ENCODE peak calls at places on chromosomes 11 and 22, in seven cellular contexts. Y is SK-N-SH, D is HCT116, O is GM23338, F is HepG2, E is K562, W is GM12878. B is an unnamed sample. For H3K4me1 and H3K36me3, the result is how much of the 10 kb centered on the place peaks cover.

GRCh38 chr11:132648841-132649240 is 883.5 kb downstream of the OPCML start:
- DNase-seq in Y (no peak), D (no peak), O (no peak), F (no peak), E (no peak), W (no peak), B (no peak)

GRCh38 chr11:26324270-26324669 is 7.7 kb upstream of the ANO3 start:
- DNase-seq in Y (no peak), D (no peak), O (no peak), F (no peak), E (no peak), W (no peak), B (no peak)

GRCh38 chr22:42772647-42773046 is 52.0 kb upstream of the A4GALT start:
- DNase-seq in Y (no peak), D (no peak), O (no peak), F (no peak), E (no peak), W (no peak), B (no peak)

GRCh38 chr11:104581246-104581980 is 316.8 kb downstream of the CASP12 start:
- DNase-seq in Y (no peak), D (no peak), O (peak), F (no peak), E (no peak), W (no peak), B (no peak)

GRCh38 chr11:121035823-121036222 is 11.9 kb downstream of the TBCEL start:
- DNase-seq in Y (no peak), D (no peak), O (no peak), F (no peak), E (no peak), W (peak), B (no peak)

GRCh38 chr11:102438311-102439062 is 14.1 kb downstream of the TMEM123 start:
- DNase-seq in Y (no peak), D (no peak), O (no peak), F (peak), E (no peak), W (no peak), B (no peak)

GRCh38 chr11:11243790-11244469 is 109.1 kb downstream of the CSNK2A3 start:
- DNase-seq in Y (peak), D (no peak), O (peak), F (no peak), E (peak), W (no peak), B (no peak)

GRCh38 chr11:17221968-17222367 is 14.2 kb upstream of the PIK3C2A start:
- DNase-seq in Y (no peak), D (no peak), O (no peak), F (no peak), E (no peak), W (no peak), B (no peak)

GRCh38 chr11:15969281-15969680 is 387.1 kb downstream of the SOX6 start:
- DNase-seq in Y (no peak), D (no peak), O (no peak), F (peak), E (peak), W (peak), B (peak)

GRCh38 chr11:125272822-125273221 is 108.3 kb downstream of the PKNOX2 start:
- DNase-seq in Y (no peak), D (no peak), O (no peak), F (no peak), E (no peak), W (no peak), B (no peak)

GRCh38 chr11:290621-291231 is 1.8 kb downstream of the PGGHG start:
- DNase-seq in Y (no peak), D (no peak), O (no peak), F (no peak), E (no peak), W (no peak), B (no peak)

GRCh38 chr11:1853376-1854131 is 670 bp downstream of the LSP1 start:
- DNase-seq in Y (no peak), D (no peak), O (no peak), F (no peak), E (no peak), W (no peak), B (no peak)

GRCh38 chr11:57230316-57230715 is 6.7 kb downstream of the APLNR start:
- DNase-seq in Y (no peak), D (no peak), O (no peak), F (no peak), E (no peak), W (no peak), B (no peak)

GRCh38 chr11:29616611-29617010 is 400.2 kb downstream of the KCNA4 start:
- DNase-seq in Y (no peak), D (no peak), O (no peak), F (no peak), E (no peak), W (no peak), B (no peak)

GRCh38 chr22:17732251-17732854 is 41.9 kb downstream of the BID start:
- DNase-seq in Y (no peak), D (no peak), O (no peak), F (no peak), E (no peak), W (no peak), B (no peak)

GRCh38 chr11:92867913-92868619 is 101.4 kb upstream of the MTNR1B start:
- DNase-seq in Y (no peak), D (no peak), O (no peak), F (no peak), E (no peak), W (no peak), B (no peak)

GRCh38 chr11:30310623-30311022 is 12.3 kb upstream of the ARL14EP start:
- DNase-seq in Y (no peak), D (no peak), O (no peak), F (no peak), E (no peak), W (peak), B (no peak)

DNA sequence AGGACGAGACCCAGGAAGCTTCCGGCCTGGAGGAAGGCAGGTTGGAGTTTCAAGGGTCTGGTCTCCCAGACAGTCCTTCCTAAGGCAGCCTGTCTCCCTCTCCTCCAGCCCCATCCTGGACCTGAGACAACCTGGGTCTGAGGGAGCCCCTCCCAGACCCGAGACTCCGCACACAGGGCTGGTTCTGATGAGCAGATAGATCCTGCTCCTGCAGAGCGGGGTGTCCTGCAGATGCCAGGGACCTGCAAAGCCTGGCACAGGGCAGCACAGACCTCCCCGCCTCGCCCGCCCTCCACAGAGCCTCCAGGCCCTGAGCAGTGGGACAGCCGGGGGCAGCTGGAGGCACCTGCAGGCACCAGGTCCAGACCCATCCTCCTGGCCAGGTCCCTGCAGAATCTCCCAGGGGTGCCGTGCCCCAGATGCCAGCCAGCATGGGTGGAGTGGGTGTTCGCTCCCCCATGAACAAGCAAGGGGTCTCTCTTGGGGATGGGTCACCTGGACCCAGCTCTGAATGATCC is 7.8 kb downstream of the PIM3 start:
- DNase-seq in Y (peak), D (no peak), O (no peak), F (no peak), E (no peak), W (no peak), B (no peak)
- H3K4me1 ChIP-seq in Y (under half), D (under half), O (under half), F (half or more), E (under half), W (under half), B (half or more)

DNA sequence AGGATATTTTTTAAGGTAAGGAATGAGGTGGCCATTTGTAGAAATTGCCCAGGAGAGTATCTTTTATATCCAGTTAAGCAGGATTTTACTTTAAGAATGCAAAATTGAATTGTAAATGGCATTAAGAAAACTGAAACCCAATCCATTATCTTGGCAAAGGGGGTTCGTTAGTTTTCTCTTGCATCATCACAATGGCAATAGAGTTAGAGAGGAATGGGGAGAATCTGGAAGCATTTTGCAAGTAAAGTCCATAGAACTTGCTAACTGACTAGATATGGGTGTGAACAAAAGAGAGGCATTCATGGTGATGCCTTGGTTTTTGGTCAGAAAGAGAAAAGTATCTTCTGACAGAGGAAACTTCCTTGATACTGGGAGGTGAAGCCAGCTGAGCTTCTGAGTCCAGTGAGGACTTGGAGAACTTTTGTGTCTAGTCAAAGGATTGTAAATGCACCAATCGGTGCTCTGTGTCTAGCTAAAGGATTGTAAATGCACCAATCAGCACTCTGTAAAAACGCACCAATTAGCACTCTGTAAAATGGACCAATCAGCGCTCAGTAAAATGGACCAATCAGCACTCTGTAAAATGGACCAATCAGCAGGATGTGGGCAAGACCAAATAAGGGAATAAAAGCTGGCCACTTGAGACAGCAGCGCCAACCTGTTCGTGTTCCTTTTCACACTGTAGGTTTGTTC is 3.6 kb upstream of the CCDC117 start:
- DNase-seq in Y (no peak), D (no peak), O (no peak), F (peak), E (no peak), W (no peak), B (no peak)
- TF ChIP-seq REST in Y (no peak), D (no peak), O (no peak), F (no peak), E (no peak), W (no peak), B (no peak)

GRCh38 chr11:59810911-59811259 is 307 bp upstream of the MRPL16 start:
- DNase-seq in Y (no peak), D (no peak), O (no peak), F (no peak), E (no peak), W (no peak), B (no peak)

GRCh38 chr11:59801981-59802638 is 8.5 kb downstream of the MRPL16 start:
- DNase-seq in Y (peak), D (no peak), O (peak), F (no peak), E (no peak), W (no peak), B (no peak)

GRCh38 chr11:59810189-59810910 is at the start of gene MRPL16:
- DNase-seq in Y (peak), D (peak), O (peak), F (peak), E (peak), W (peak), B (peak)

GRCh38 chr11:59802639-59803176 is 7.9 kb downstream of the MRPL16 start:
- DNase-seq in Y (peak), D (peak), O (peak), F (peak), E (peak), W (no peak), B (peak)

DNA sequence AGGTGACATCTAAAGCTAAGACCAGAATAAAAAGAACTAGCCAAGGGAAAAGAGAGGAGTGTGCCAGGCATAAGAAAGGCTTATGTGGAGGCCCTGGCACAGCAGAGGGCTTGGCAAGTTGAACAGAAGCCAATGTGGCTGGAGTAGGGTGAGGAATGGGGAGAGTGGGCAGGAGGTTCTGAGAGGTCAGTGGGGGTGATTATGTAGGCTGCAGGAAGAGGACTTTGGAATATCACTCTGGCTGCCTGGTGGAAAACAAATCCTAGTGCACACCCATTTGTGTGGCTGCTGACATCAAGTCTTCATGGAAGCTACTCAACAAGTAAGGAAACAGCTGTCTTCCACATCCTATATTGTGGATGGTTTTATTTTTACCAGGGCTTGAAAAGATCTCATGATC is 3.5 kb downstream of the MRPL16 start:
- DNase-seq in Y (no peak), D (no peak), O (no peak), F (peak), E (no peak), W (no peak), B (no peak)
- H3K36me3 ChIP-seq in Y (half or more), D (under half), O (under half), F (under half), E (half or more), W (under half), B (under half)

DNA sequence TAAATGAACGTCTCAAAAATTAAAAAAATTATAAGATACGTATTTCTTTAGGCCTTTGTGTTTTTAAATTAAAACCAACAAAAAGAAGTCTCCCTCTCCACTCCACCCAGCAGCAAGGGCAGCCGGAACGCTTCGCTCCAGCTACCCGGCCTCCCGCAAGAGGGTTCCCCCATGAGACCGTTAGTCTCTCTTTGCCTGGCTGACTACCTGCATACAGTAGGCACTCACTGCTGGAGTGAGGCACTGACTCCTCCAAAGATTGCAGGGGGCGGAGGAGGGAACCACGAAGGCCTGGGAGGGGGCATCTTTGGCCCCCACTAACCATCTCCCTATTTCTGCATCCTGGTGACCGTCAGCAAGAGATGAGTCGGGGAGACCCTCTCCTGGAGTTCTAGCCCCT is 10.1 kb downstream of the CBX6 start:
- DNase-seq in Y (no peak), D (no peak), O (no peak), F (no peak), E (no peak), W (no peak), B (no peak)
- H3K4me1 ChIP-seq in Y (under half), D (under half), O (under half), F (half or more), E (under half), W (under half), B (under half)

DNA sequence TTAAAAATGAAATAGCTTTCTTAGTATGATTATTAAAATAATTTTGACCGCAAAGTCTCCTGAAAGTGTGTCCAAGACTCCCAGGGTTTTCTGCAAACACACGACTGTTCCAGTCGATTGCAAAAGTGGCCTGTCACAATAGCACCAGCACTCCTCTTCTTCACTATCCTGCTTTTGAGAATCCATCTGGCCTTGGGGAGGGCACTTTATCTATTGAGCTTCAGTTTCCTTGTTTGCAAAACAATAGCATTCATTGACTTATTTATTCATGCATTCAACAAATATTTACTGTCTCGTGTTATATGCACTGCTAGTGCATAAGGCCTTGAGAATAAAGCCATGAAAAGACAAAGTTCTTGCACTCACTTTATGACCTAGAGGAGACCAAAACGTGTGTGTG is 96.2 kb upstream of the NTM start:
- DNase-seq in Y (no peak), D (no peak), O (no peak), F (no peak), E (no peak), W (no peak), B (no peak)
- TF ChIP-seq REST in Y (no peak), D (no peak), O (no peak), F (no peak), E (no peak), W (no peak), B (no peak)

DNA sequence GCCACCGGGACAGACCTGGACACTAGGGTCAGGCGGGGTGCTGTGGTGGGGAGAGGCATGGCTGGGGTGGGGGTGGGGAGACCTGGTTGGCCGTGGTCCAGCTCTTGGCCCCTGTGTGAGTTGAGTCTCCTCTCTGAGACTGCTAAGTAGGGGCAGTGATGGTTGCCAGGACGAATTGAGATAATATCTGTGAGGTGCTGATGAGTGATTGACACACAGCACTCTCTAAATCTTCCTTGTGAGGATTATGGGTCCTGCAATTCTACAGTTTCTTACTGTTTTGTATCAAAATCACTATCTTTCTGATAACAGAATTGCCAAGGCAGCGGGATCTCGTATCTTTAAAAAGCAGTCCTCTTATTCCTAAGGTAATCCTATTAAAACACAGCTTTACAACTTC is 3.9 kb downstream of the FADD start:
- DNase-seq in Y (no peak), D (no peak), O (no peak), F (no peak), E (no peak), W (no peak), B (no peak)
- H3K36me3 ChIP-seq in Y (under half), D (under half), O (under half), F (under half), E (under half), W (under half), B (under half)

GRCh38 chr22:38953091-38953490 is 4.3 kb upstream of the APOBEC3A start:
- DNase-seq in Y (no peak), D (no peak), O (no peak), F (no peak), E (no peak), W (no peak), B (no peak)
- H3K4me1 ChIP-seq in Y (under half), D (under half), O (under half), F (under half), E (under half), W (under half), B (under half)

GRCh38 chr11:22634897-22635629 is 9.4 kb upstream of the FANCF start:
- DNase-seq in Y (no peak), D (no peak), O (peak), F (peak), E (no peak), W (no peak), B (no peak)
- TF ChIP-seq REST in Y (no peak), D (no peak), O (no peak), F (no peak), E (no peak), W (no peak), B (no peak)

GRCh38 chr11:61793084-61793828 is 545 bp downstream of the FEN1 start:
- DNase-seq in Y (peak), D (no peak), O (peak), F (peak), E (no peak), W (no peak), B (no peak)

GRCh38 chr11:61792310-61793083 is at the start of the genes FEN1 and TMEM258:
- DNase-seq in Y (peak), D (peak), O (peak), F (peak), E (peak), W (peak), B (peak)

GRCh38 chr11:61794579-61794978 is 1.9 kb downstream of the FEN1 start:
- DNase-seq in Y (no peak), D (no peak), O (no peak), F (no peak), E (no peak), W (no peak), B (no peak)

GRCh38 chr11:61795459-61795858 is 2.7 kb downstream of the FEN1 start:
- DNase-seq in Y (no peak), D (no peak), O (no peak), F (no peak), E (no peak), W (no peak), B (no peak)

DNA sequence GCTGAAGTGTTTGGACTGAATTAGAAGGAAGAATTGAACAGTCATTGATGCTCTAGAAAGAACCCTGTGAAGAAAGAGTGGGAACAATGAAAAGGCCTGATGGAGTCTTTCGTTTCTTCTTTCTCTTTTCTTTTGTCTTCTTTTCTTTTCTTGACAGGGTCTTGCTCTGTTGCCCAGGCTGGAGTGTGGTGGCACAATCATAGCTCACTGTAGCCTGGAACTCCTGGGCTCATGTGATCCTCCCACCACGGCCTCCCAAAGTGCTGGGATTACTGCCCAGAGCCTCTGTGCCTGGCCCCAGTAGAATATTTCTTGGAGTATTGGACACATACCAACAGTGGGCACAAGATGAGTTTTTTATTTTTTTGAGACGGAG is 1.1 kb downstream of the FEN1 start:
- DNase-seq in Y (no peak), D (no peak), O (no peak), F (no peak), E (no peak), W (no peak), B (no peak)
- H3K36me3 ChIP-seq in Y (under half), D (half or more), O (under half), F (under half), E (half or more), W (under half), B (under half)

GRCh38 chr11:47986742-47987141 is 6.4 kb downstream of the PTPRJ start:
- DNase-seq in Y (no peak), D (peak), O (no peak), F (no peak), E (no peak), W (no peak), B (no peak)
- H3K4me1 ChIP-seq in Y (under half), D (half or more), O (under half), F (under half), E (half or more), W (half or more), B (half or more)